ENCODE peak calls at places on chromosomes 11 and 22, in four cellular contexts. F is NCI-H1930; Y is effector CD4-positive, alpha-beta T cell; Q is astrocyte of the spinal cord. E is an unnamed sample.

GRCh38 chr11:37506516-37506915 is 908.5 kb upstream of the RAG2 start:
- DNase-seq in Q (no peak), F (no peak), Y (no peak), E (no peak)

GRCh38 chr11:46278387-46279173 is 1.1 kb downstream of the CREB3L1 start:
- DNase-seq in Y (no peak), Q (peak), F (no peak), E (peak)

GRCh38 chr22:46764140-46764680 is 1.8 kb downstream of the TBC1D22A start:
- DNase-seq in F (no peak), Q (no peak), Y (no peak), E (no peak)

GRCh38 chr11:1774886-1775285 is 11.2 kb upstream of the CTSD start:
- DNase-seq in F (no peak), Q (no peak), Y (no peak), E (no peak)

GRCh38 chr11:10460611-10461275 is 5.7 kb downstream of the AMPD3 start:
- DNase-seq in Q (no peak), Y (no peak), F (no peak), E (no peak)

GRCh38 chr11:60855726-60856633 is at the start of gene PTGDR2:
- DNase-seq in Q (no peak), F (no peak), Y (no peak), E (no peak)

GRCh38 chr22:31790240-31790639 is 36.4 kb downstream of the DEPDC5 start:
- DNase-seq in Q (no peak), Y (no peak), F (no peak), E (no peak)

GRCh38 chr11:27291302-27291889 is 71.6 kb downstream of the CCDC34 start:
- DNase-seq in Q (no peak), Y (no peak), F (no peak), E (no peak)

GRCh38 chr11:2747236-2748015 is 47.6 kb upstream of the KCNQ1OT1 start:
- DNase-seq in F (no peak), Q (no peak), Y (no peak), E (no peak)

GRCh38 chr22:19103881-19104821 is 18.1 kb downstream of the DGCR2 start:
- DNase-seq in Y (no peak), Q (peak), F (no peak), E (no peak)

GRCh38 chr11:120514541-120515121 is 3.1 kb downstream of the GRIK4 start:
- DNase-seq in Y (no peak), Q (no peak), F (no peak), E (no peak)

GRCh38 chr22:38831166-38831945 is 12.5 kb downstream of the NPTXR start:
- DNase-seq in F (no peak), Q (peak), Y (no peak), E (no peak)

GRCh38 chr11:59417023-59417422 is 9.2 kb downstream of the OR5A2 start:
- DNase-seq in Q (no peak), F (no peak), Y (no peak), E (no peak)

GRCh38 chr11:86288776-86289507 is 13.1 kb upstream of the HIKESHI start:
- DNase-seq in Q (no peak), Y (no peak), F (no peak), E (no peak)

GRCh38 chr11:59815754-59816153 is 5.2 kb upstream of the MRPL16 start:
- DNase-seq in Y (no peak), F (no peak), Q (no peak), E (no peak)

GRCh38 chr22:41197808-41198585 is 7.1 kb upstream of the L3MBTL2 start:
- DNase-seq in Q (no peak), F (peak), Y (peak), E (peak)

GRCh38 chr11:95989216-95989615 is 65.3 kb upstream of the MTMR2 start:
- DNase-seq in Q (no peak), F (no peak), Y (no peak), E (no peak)

GRCh38 chr11:19814421-19814820 is 101.8 kb downstream of the NAV2 start:
- DNase-seq in F (no peak), Q (no peak), Y (no peak), E (no peak)

GRCh38 chr11:76768091-76769047 is 14.8 kb upstream of the TSKU start:
- DNase-seq in F (no peak), Q (no peak), Y (no peak), E (peak)

GRCh38 chr22:27512283-27512761 is 289.2 kb downstream of the MN1 start:
- DNase-seq in Q (peak), Y (no peak), F (no peak), E (no peak)

GRCh38 chr11:42770444-42771065 is 541.2 kb upstream of the API5 start:
- DNase-seq in F (no peak), Y (no peak), Q (no peak), E (no peak)